ENCODE peak calls at places on chromosomes 11 and 22, in six cellular contexts. L is adrenal gland, E is amygdala, W is ACHN, T is T-helper 17 cell, S is iPS-NIHi11. C is an unnamed sample.

GRCh38 chr11:69888671-69889076 is 69.5 kb upstream of the FGF3 start:
- DNase-seq in E (no peak), L (peak), S (peak), W (peak), T (peak), C (peak)

GRCh38 chr22:48901324-48901723 is 926.3 kb downstream of the BRD1 start:
- DNase-seq in E (no peak), W (no peak), T (no peak), L (no peak), S (no peak), C (no peak)

GRCh38 chr22:40238425-40239344 is 61.0 kb downstream of the TNRC6B start:
- DNase-seq in S (no peak), E (no peak), L (peak), W (peak), T (no peak), C (no peak)

GRCh38 chr11:59145534-59145933 is 2.9 kb downstream of the FAM111A start:
- DNase-seq in E (no peak), S (no peak), T (no peak), L (no peak), W (no peak), C (no peak)

GRCh38 chr11:119916568-119916967 is 187.6 kb upstream of the NECTIN1 start:
- DNase-seq in S (no peak), W (no peak), L (no peak), T (no peak), E (no peak), C (no peak)

GRCh38 chr11:47270331-47271271 is 668 bp downstream of the MADD start:
- DNase-seq in T (peak), W (peak), L (peak), S (peak), E (no peak), C (no peak)

GRCh38 chr11:32225491-32226285 is 134.8 kb downstream of the RCN1 start:
- DNase-seq in S (no peak), E (no peak), T (no peak), L (no peak), W (no peak), C (no peak)

GRCh38 chr11:134288486-134288885 is 12.3 kb downstream of the GLB1L3 start:
- DNase-seq in E (no peak), S (no peak), T (no peak), L (no peak), W (no peak), C (no peak)

GRCh38 chr11:58742981-58743880 is 11.5 kb upstream of the GLYAT start:
- DNase-seq in L (no peak), E (no peak), T (no peak), W (no peak), S (no peak), C (peak)

GRCh38 chr11:56172256-56172835 is 4.1 kb upstream of the OR5J2 start:
- DNase-seq in W (no peak), E (no peak), L (no peak), T (no peak), S (no peak), C (no peak)

GRCh38 chr22:20523118-20523983 is 15.9 kb downstream of the MED15 start:
- DNase-seq in S (no peak), L (no peak), W (no peak), E (no peak), T (no peak), C (no peak)

GRCh38 chr11:49208006-49208721 is at the start of gene FOLH1:
- DNase-seq in L (peak), T (no peak), S (peak), W (no peak), E (peak), C (no peak)

GRCh38 chr11:69939551-69940245 is 120.5 kb upstream of the FGF3 start:
- DNase-seq in S (no peak), E (no peak), T (no peak), L (peak), W (no peak), C (no peak)

GRCh38 chr11:120858740-120859139 is 165.2 kb upstream of the TBCEL start:
- DNase-seq in W (no peak), T (no peak), E (no peak), S (no peak), L (no peak), C (no peak)

GRCh38 chr11:68282141-68282860 is 10.5 kb upstream of the C11orf24 start:
- DNase-seq in W (no peak), E (no peak), T (no peak), S (no peak), L (no peak), C (no peak)

GRCh38 chr11:16807306-16807705 is 68.9 kb downstream of the C11orf58 start:
- DNase-seq in T (no peak), E (no peak), L (no peak), W (no peak), S (no peak), C (no peak)

GRCh38 chr22:38461414-38462081 is 6.3 kb upstream of the KDELR3 start:
- DNase-seq in S (peak), E (peak), L (peak), T (no peak), W (peak), C (peak)

GRCh38 chr11:20088368-20089260 is 71.7 kb downstream of the DBX1 start:
- DNase-seq in L (no peak), S (no peak), T (no peak), E (no peak), W (no peak), C (no peak)

GRCh38 chr11:47389577-47390072 is 11.3 kb upstream of the SPI1 start:
- DNase-seq in L (no peak), S (peak), T (no peak), E (no peak), W (no peak), C (no peak)

GRCh38 chr22:41229730-41230398 is 10.9 kb downstream of the CHADL start:
- DNase-seq in E (no peak), W (no peak), T (no peak), S (peak), L (no peak), C (no peak)